ENCODE peak calls at places on chromosomes 11 and 22, in four cellular contexts. S, Q, H and A are unnamed samples.

GRCh38 chr11:45725776-45726606 is 60.6 kb upstream of the CHST1 start:
- DNase-seq in S (no peak), Q (no peak), H (no peak), A (no peak)

GRCh38 chr22:36455571-36456458 is 25.6 kb downstream of the TXN2 start:
- DNase-seq in S (no peak), Q (no peak), H (no peak), A (no peak)

GRCh38 chr11:111173221-111173620 is 72.3 kb upstream of the POU2AF2 start:
- DNase-seq in S (no peak), Q (no peak), H (no peak), A (no peak)

GRCh38 chr22:26339755-26340154 is 89.3 kb upstream of the ASPHD2 start:
- DNase-seq in S (no peak), Q (no peak), H (no peak), A (peak; percentile 38)

GRCh38 chr11:118152552-118153471 is at the start of gene SCN4B:
- DNase-seq in S (no peak), Q (no peak), H (no peak), A (no peak)

GRCh38 chr11:35933572-35933925 is 10.3 kb upstream of the LDLRAD3 start:
- DNase-seq in S (no peak), Q (no peak), H (no peak), A (no peak)

GRCh38 chr22:18066181-18066859 is 11.5 kb upstream of the PEX26 start:
- DNase-seq in S (no peak), Q (no peak), H (no peak), A (no peak)

GRCh38 chr11:18063131-18063530 is 17.1 kb upstream of the TPH1 start:
- DNase-seq in S (no peak), Q (no peak), H (no peak), A (no peak)

GRCh38 chr11:63405114-63405513 is 35.5 kb downstream of the SLC22A9 start:
- DNase-seq in S (no peak), Q (no peak), H (no peak), A (no peak)

GRCh38 chr11:15707971-15708370 is 593.2 kb downstream of the INSC start:
- DNase-seq in S (no peak), Q (no peak), H (no peak), A (no peak)

GRCh38 chr11:96112192-96113099 is 188.5 kb upstream of the MTMR2 start:
- DNase-seq in S (no peak), Q (no peak), H (no peak), A (no peak)

GRCh38 chr11:45843158-45843924 is 3.9 kb upstream of the CRY2 start:
- DNase-seq in S (peak; percentile 97), Q (peak; percentile 89), H (peak; percentile 64), A (peak; percentile 31)

GRCh38 chr22:21457023-21457787 is 10.0 kb upstream of the TMEM191C start:
- DNase-seq in S (no peak), Q (no peak), H (no peak), A (no peak)

GRCh38 chr11:63682045-63682915 is 980 bp downstream of the RTN3 start:
- DNase-seq in S (no peak), Q (peak; percentile 9), H (no peak), A (peak; percentile 20)

GRCh38 chr22:46604306-46604690 is 15.9 kb upstream of the GRAMD4 start:
- DNase-seq in S (no peak), Q (peak; percentile 78), H (no peak), A (no peak)

GRCh38 chr11:398826-399225 is 4.8 kb downstream of the PKP3 start:
- DNase-seq in S (no peak), Q (no peak), H (no peak), A (no peak)

GRCh38 chr11:19513253-19513652 is 199.4 kb upstream of the NAV2 start:
- DNase-seq in S (no peak), Q (no peak), H (no peak), A (no peak)

GRCh38 chr11:2777396-2777795 is 77.6 kb upstream of the KCNQ1OT1 start:
- DNase-seq in S (peak; percentile 72), Q (no peak), H (no peak), A (no peak)

GRCh38 chr11:124971810-124972209 is 17.8 kb downstream of the CCDC15 start:
- DNase-seq in S (no peak), Q (no peak), H (no peak), A (no peak)

GRCh38 chr11:1935156-1936071 is 11.7 kb upstream of the MRPL23 start:
- DNase-seq in S (no peak), Q (no peak), H (no peak), A (no peak)

GRCh38 chr11:110296226-110297081 is at the start of gene RDX:
- DNase-seq in S (peak; percentile 84), Q (peak; percentile 69), H (peak; percentile 36), A (no peak)

GRCh38 chr11:15972838-15973237 is 383.5 kb downstream of the SOX6 start:
- DNase-seq in S (no peak), Q (no peak), H (no peak), A (no peak)

GRCh38 chr11:44301856-44302231 is 8.1 kb downstream of the ALX4 start:
- DNase-seq in S (no peak), Q (no peak), H (peak; percentile 66), A (no peak)

GRCh38 chr11:128174465-128175101 is 412.8 kb downstream of the ETS1 start:
- DNase-seq in S (no peak), Q (no peak), H (no peak), A (no peak)

GRCh38 chr11:96264364-96264763 is 78.6 kb downstream of the MAML2 start:
- DNase-seq in S (no peak), Q (no peak), H (no peak), A (no peak)

GRCh38 chr22:37233751-37234631 is 10.1 kb downstream of the RAC2 start:
- DNase-seq in S (no peak), Q (no peak), H (no peak), A (no peak)

GRCh38 chr11:35662061-35662648 is 420 bp upstream of the TRIM44 start:
- DNase-seq in S (no peak), Q (peak; percentile 48), H (no peak), A (peak; percentile 74)

GRCh38 chr11:72962084-72962483 is 147.9 kb downstream of the ATG16L2 start:
- DNase-seq in S (no peak), Q (no peak), H (no peak), A (no peak)

GRCh38 chr11:12556788-12557384 is 117.3 kb upstream of the TEAD1 start:
- DNase-seq in S (no peak), Q (no peak), H (no peak), A (no peak)

GRCh38 chr11:72821221-72821919 is 7.2 kb downstream of the ATG16L2 start:
- DNase-seq in S (no peak), Q (no peak), H (no peak), A (no peak)

GRCh38 chr11:48063424-48063978 is 83.1 kb downstream of the PTPRJ start:
- DNase-seq in S (no peak), Q (no peak), H (no peak), A (no peak)

GRCh38 chr11:33515347-33515746 is 185.3 kb downstream of the C11orf91 start:
- DNase-seq in S (no peak), Q (no peak), H (no peak), A (no peak)

GRCh38 chr22:47389201-47389600 is 626.8 kb downstream of the TBC1D22A start:
- DNase-seq in S (no peak), Q (no peak), H (no peak), A (no peak)

GRCh38 chr11:100632970-100633452 is 54.1 kb upstream of the ARHGAP42 start:
- DNase-seq in S (no peak), Q (no peak), H (no peak), A (peak; percentile 56)

GRCh38 chr11:97009613-97010012 is 619.8 kb downstream of the JRKL start:
- DNase-seq in S (no peak), Q (no peak), H (no peak), A (no peak)

GRCh38 chr11:64568584-64569140 is 22.4 kb upstream of the SLC22A12 start:
- DNase-seq in S (no peak), Q (no peak), H (no peak), A (no peak)

GRCh38 chr22:38540731-38541130 is 29.3 kb downstream of the DMC1 start:
- DNase-seq in S (no peak), Q (no peak), H (no peak), A (no peak)

GRCh38 chr22:19723990-19724827 is 870 bp downstream of the GP1BB start:
- DNase-seq in S (no peak), Q (peak; percentile 36), H (no peak), A (no peak)

GRCh38 chr11:116731097-116731761 is 41.6 kb downstream of the BUD13 start:
- DNase-seq in S (peak; percentile 53), Q (no peak), H (no peak), A (peak; percentile 80)

GRCh38 chr11:114353448-114353847 is 46.9 kb downstream of the C11orf71 start:
- DNase-seq in S (no peak), Q (no peak), H (no peak), A (no peak)